ENCODE peak calls at places on chromosomes 3 and 15, in seven cellular contexts. E, A, W, B, U, O and T are unnamed samples.

GRCh38 chr15:41961803-41962202 is 10.6 kb downstream of the EHD4 start:
- DNase-seq in U (no peak), E (no peak), O (no peak), W (no peak), B (no peak), A (no peak), T (no peak)

GRCh38 chr3:14524311-14524711 is 15.8 kb downstream of the GRIP2 start:
- DNase-seq in O (no peak), B (no peak), E (no peak), A (peak), W (no peak), U (no peak), T (no peak)

GRCh38 chr3:136584728-136585127 is 167.4 kb downstream of the STAG1 start:
- DNase-seq in E (no peak), U (peak), O (no peak), B (no peak), A (no peak), W (no peak), T (peak)

GRCh38 chr15:70853855-70854668 is at the start of gene LARP6:
- DNase-seq in E (peak), O (peak), B (peak), W (peak), A (peak), U (peak), T (no peak)

GRCh38 chr3:33211444-33211843 is 7.2 kb downstream of the SUSD5 start:
- DNase-seq in O (no peak), U (peak), A (peak), B (no peak), W (no peak), E (no peak), T (peak)

GRCh38 chr3:124780767-124781485 is 50.7 kb downstream of the UMPS start:
- DNase-seq in U (peak), O (no peak), B (no peak), W (peak), A (no peak), E (no peak), T (no peak)

GRCh38 chr3:74089854-74090253 is 465.1 kb upstream of the PDZRN3 start:
- DNase-seq in W (peak), E (no peak), U (no peak), O (no peak), B (no peak), A (peak), T (no peak)

GRCh38 chr3:40192628-40193027 is 116.9 kb upstream of the EIF1B start:
- DNase-seq in B (no peak), A (peak), O (peak), U (no peak), E (no peak), W (no peak), T (no peak)

GRCh38 chr3:150805380-150805779 is 42.4 kb upstream of the SIAH2 start:
- DNase-seq in A (no peak), W (no peak), B (no peak), O (no peak), U (no peak), E (no peak), T (no peak)

GRCh38 chr15:64989331-64990167 is at the start of gene SPG21:
- DNase-seq in W (peak), A (peak), E (peak), B (peak), O (peak), U (peak), T (peak)

GRCh38 chr3:126490619-126491018 is 14.9 kb upstream of the ZXDC start:
- DNase-seq in E (no peak), A (no peak), O (no peak), U (no peak), W (peak), B (no peak), T (no peak)

GRCh38 chr3:23480981-23481380 is 277.9 kb downstream of the UBE2E2 start:
- DNase-seq in A (no peak), E (no peak), O (no peak), W (no peak), B (no peak), U (no peak), T (no peak)

GRCh38 chr3:30180305-30181275 is 425.8 kb upstream of the TGFBR2 start:
- DNase-seq in B (no peak), O (no peak), E (no peak), U (no peak), W (no peak), A (no peak), T (no peak)

GRCh38 chr3:143001034-143001368 is 369 bp upstream of the U2SURP start:
- DNase-seq in W (no peak), U (no peak), E (peak), B (no peak), A (no peak), O (no peak), T (no peak)

GRCh38 chr15:38389924-38390542 is 63.9 kb upstream of the FAM98B start:
- DNase-seq in E (peak), O (peak), W (peak), U (no peak), B (no peak), A (peak), T (peak)

GRCh38 chr3:186374370-186374769 is 12.3 kb upstream of the DGKG start:
- DNase-seq in O (no peak), W (no peak), E (no peak), A (no peak), U (no peak), B (no peak), T (no peak)

GRCh38 chr3:169112153-169112892 is 551.2 kb downstream of the MECOM start:
- DNase-seq in E (no peak), O (no peak), U (peak), A (peak), W (no peak), B (no peak), T (peak)

GRCh38 chr15:48507416-48508065 is 138.0 kb downstream of the FBN1 start:
- DNase-seq in W (peak), O (peak), B (no peak), A (peak), E (no peak), U (peak), T (peak)

GRCh38 chr3:46965151-46965550 is 11.4 kb downstream of the CCDC12 start:
- DNase-seq in U (no peak), W (no peak), E (no peak), B (no peak), O (no peak), A (no peak), T (no peak)

GRCh38 chr3:52109556-52110380 is 44.5 kb downstream of the POC1A start:
- DNase-seq in W (no peak), B (no peak), A (no peak), U (no peak), E (no peak), O (no peak), T (no peak)

GRCh38 chr3:31495971-31496370 is 36.8 kb upstream of the STT3B start:
- DNase-seq in B (no peak), O (no peak), U (no peak), W (no peak), A (peak), E (no peak), T (no peak)

GRCh38 chr3:43522702-43523362 is 99.0 kb downstream of the ANO10 start:
- DNase-seq in A (peak), E (no peak), U (no peak), O (no peak), B (no peak), W (no peak), T (no peak)

GRCh38 chr3:56778904-56779303 is 22.8 kb downstream of the ARHGEF3 start:
- DNase-seq in E (no peak), A (no peak), O (no peak), U (no peak), B (no peak), W (no peak), T (no peak)

GRCh38 chr15:31238906-31239305 is 87.7 kb upstream of the KLF13 start:
- DNase-seq in W (no peak), E (no peak), B (no peak), A (no peak), O (no peak), U (no peak), T (no peak)

GRCh38 chr3:82293867-82294266 is 532.4 kb upstream of the GBE1 start:
- DNase-seq in O (no peak), A (no peak), W (no peak), B (no peak), E (no peak), U (no peak), T (no peak)

GRCh38 chr3:32646761-32647160 is 38.2 kb upstream of the CNOT10 start:
- DNase-seq in U (no peak), B (no peak), E (no peak), W (no peak), A (no peak), O (no peak), T (no peak)

GRCh38 chr3:69649120-69649519 is 90.1 kb upstream of the MITF start:
- DNase-seq in E (no peak), O (peak), W (no peak), A (peak), U (no peak), B (no peak), T (peak)

GRCh38 chr3:38404286-38404685 is 49.4 kb upstream of the ACVR2B start:
- DNase-seq in B (no peak), W (no peak), O (no peak), E (no peak), A (peak), U (no peak), T (no peak)

GRCh38 chr15:97140216-97140615 is 809.7 kb downstream of the NR2F2 start:
- DNase-seq in B (no peak), A (no peak), W (peak), U (no peak), O (no peak), E (no peak), T (no peak)

GRCh38 chr3:66449411-66449931 is 51.4 kb downstream of the LRIG1 start:
- DNase-seq in A (no peak), B (no peak), O (no peak), E (no peak), W (no peak), U (no peak), T (no peak)

GRCh38 chr3:39990532-39990931 is 181.1 kb downstream of the MYRIP start:
- DNase-seq in B (no peak), U (peak), O (peak), W (peak), A (peak), E (no peak), T (peak)

GRCh38 chr3:151686257-151686656 is 47.5 kb upstream of the AADACL2 start:
- DNase-seq in A (peak), B (no peak), O (no peak), E (no peak), W (no peak), U (no peak), T (no peak)

GRCh38 chr15:39451121-39451698 is 129.7 kb upstream of the THBS1 start:
- DNase-seq in E (no peak), W (no peak), U (no peak), O (no peak), B (no peak), A (no peak), T (no peak)

GRCh38 chr3:12974819-12975218 is 98.4 kb downstream of the IQSEC1 start:
- DNase-seq in B (no peak), U (no peak), W (no peak), A (no peak), O (no peak), E (no peak), T (no peak)

GRCh38 chr3:119967353-119968006 is 126.8 kb downstream of the GSK3B start:
- DNase-seq in B (no peak), A (no peak), U (no peak), O (no peak), E (no peak), W (no peak), T (no peak)

GRCh38 chr3:2377281-2377680 is 278.6 kb downstream of the CNTN4 start:
- DNase-seq in U (no peak), W (no peak), E (no peak), B (no peak), A (no peak), O (no peak), T (no peak)

GRCh38 chr3:117547956-117548550 is 838.5 kb downstream of the TUSC7 start:
- DNase-seq in O (no peak), U (peak), A (peak), B (no peak), E (no peak), W (no peak), T (peak)

GRCh38 chr3:189108032-189108431 is 63.7 kb upstream of the TPRG1 start:
- DNase-seq in A (no peak), O (no peak), W (peak), B (no peak), U (no peak), E (no peak), T (no peak)

GRCh38 chr3:182440101-182440500 is 353.2 kb upstream of the ATP11B start:
- DNase-seq in E (no peak), B (no peak), O (peak), A (no peak), W (no peak), U (no peak), T (peak)

GRCh38 chr3:58351920-58352319 is 19.2 kb downstream of the PXK start:
- DNase-seq in E (no peak), W (peak), B (no peak), A (no peak), O (no peak), U (no peak), T (no peak)